ENCODE peak calls at places on chromosomes 12 and 14, in seven cellular contexts. F is CD8-positive, alpha-beta T cell; L is ovary; Y is pancreas; S is astrocyte; R is stomach; T is OCI-LY7. N is an unnamed sample.
A peak's percentile ranks its signal among the peaks of the same experiment; 100 is the strongest.

GRCh38 chr14:92503756-92504491 is 9.7 kb upstream of the RIN3 start:
- DNase-seq in S (peak; percentile 62), F (no peak), L (no peak), R (no peak), T (no peak), Y (no peak), N (peak; percentile 75)

GRCh38 chr12:89665556-89665955 is 43.1 kb downstream of the ATP2B1 start:
- DNase-seq in R (no peak), F (no peak), L (no peak), S (no peak), Y (no peak), T (no peak), N (no peak)

GRCh38 chr12:80872053-80872452 is 65.7 kb downstream of the LIN7A start:
- DNase-seq in T (no peak), R (no peak), F (no peak), L (no peak), Y (no peak), S (no peak), N (no peak)

GRCh38 chr14:106788534-106788933 is 1262.2 kb downstream of the TMEM121 start:
- DNase-seq in S (no peak), L (no peak), R (no peak), T (no peak), F (no peak), Y (no peak), N (no peak)

GRCh38 chr12:47739959-47740358 is 14.7 kb upstream of the ENDOU start:
- DNase-seq in L (no peak), T (peak; percentile 79), Y (no peak), R (no peak), F (no peak), S (no peak), N (peak; percentile 77)

GRCh38 chr12:101855364-101855884 is 22.0 kb upstream of the DRAM1 start:
- DNase-seq in L (no peak), S (peak; percentile 46), R (no peak), T (no peak), Y (no peak), F (no peak), N (no peak)

GRCh38 chr14:24868389-24868788 is 181.6 kb downstream of the STXBP6 start:
- DNase-seq in F (no peak), L (no peak), T (no peak), S (no peak), Y (no peak), R (no peak), N (no peak)

GRCh38 chr14:55814873-55815272 is 234.9 kb downstream of the KTN1 start:
- DNase-seq in T (no peak), L (no peak), R (no peak), Y (no peak), S (peak; percentile 29), F (no peak), N (no peak)

GRCh38 chr12:31004666-31005065 is 69.0 kb upstream of the DDX11 start:
- DNase-seq in S (no peak), T (no peak), Y (peak; percentile 19), R (no peak), L (no peak), F (no peak), N (no peak)

GRCh38 chr14:64636208-64636979 is 67.8 kb upstream of the PLEKHG3 start:
- DNase-seq in S (no peak), R (peak; percentile 77), Y (no peak), T (peak; percentile 69), F (peak; percentile 55), L (peak; percentile 78), N (peak; percentile 89)

GRCh38 chr12:130686511-130686981 is 29.6 kb downstream of the RIMBP2 start:
- DNase-seq in T (no peak), L (no peak), Y (peak; percentile 31), R (no peak), S (no peak), F (no peak), N (no peak)

GRCh38 chr12:32891956-32892355 is 4.6 kb downstream of the PKP2 start:
- DNase-seq in F (no peak), S (peak; percentile 33), Y (no peak), L (no peak), R (no peak), T (no peak), N (peak; percentile 30)

GRCh38 chr12:19969476-19969875 is 398.9 kb upstream of the PDE3A start:
- DNase-seq in Y (no peak), T (no peak), R (no peak), L (no peak), F (no peak), S (no peak), N (no peak)

GRCh38 chr14:91898256-91898843 is 31.0 kb upstream of the TC2N start:
- DNase-seq in F (no peak), S (no peak), L (no peak), Y (no peak), R (no peak), T (no peak), N (no peak)

GRCh38 chr12:121536058-121536928 is 44.5 kb downstream of the KDM2B start:
- DNase-seq in L (peak; percentile 85), R (peak; percentile 78), T (peak; percentile 96), Y (peak; percentile 82), F (peak; percentile 52), S (peak; percentile 76), N (peak; percentile 99)

GRCh38 chr12:93085383-93086287 is 156.5 kb upstream of the EEA1 start:
- DNase-seq in T (no peak), F (no peak), L (no peak), S (no peak), R (no peak), Y (no peak), N (peak; percentile 31)

GRCh38 chr12:93090768-93091172 is 161.7 kb upstream of the EEA1 start:
- DNase-seq in Y (no peak), L (no peak), F (no peak), S (peak; percentile 78), R (no peak), T (no peak), N (peak; percentile 11)

GRCh38 chr12:93086288-93086727 is 157.2 kb upstream of the EEA1 start:
- DNase-seq in L (no peak), F (no peak), S (no peak), Y (no peak), T (no peak), R (no peak), N (no peak)

GRCh38 chr12:93089805-93090569 is 160.9 kb upstream of the EEA1 start:
- DNase-seq in R (no peak), S (peak; percentile 90), L (no peak), F (no peak), Y (no peak), T (no peak), N (no peak)

GRCh38 chr12:93087836-93088610 is 158.9 kb upstream of the EEA1 start:
- DNase-seq in F (no peak), S (no peak), R (no peak), T (no peak), Y (no peak), L (no peak), N (peak; percentile 3)
- H3K27ac ChIP-seq in F (no peak overlapping the region), S (peak overlapping the region; percentile 36), R (no peak overlapping the region), T (no peak overlapping the region), Y (no peak overlapping the region), L (no peak overlapping the region), N (no peak overlapping the region)

GRCh38 chr14:77306406-77307098 is 14.1 kb downstream of the POMT2 start:
- DNase-seq in Y (no peak), T (no peak), R (no peak), F (no peak), S (peak; percentile 37), L (no peak), N (no peak)
- H3K4me1 ChIP-seq in Y (no peaks in the 10 kb centered on the region), T (no peaks in the 10 kb centered on the region), R (peaks cover 12% of the 10 kb centered on the region), F (no peaks in the 10 kb centered on the region), S (peaks cover 59% of the 10 kb centered on the region), L (peaks cover 5% of the 10 kb centered on the region), N (peaks cover 30% of the 10 kb centered on the region)

DNA sequence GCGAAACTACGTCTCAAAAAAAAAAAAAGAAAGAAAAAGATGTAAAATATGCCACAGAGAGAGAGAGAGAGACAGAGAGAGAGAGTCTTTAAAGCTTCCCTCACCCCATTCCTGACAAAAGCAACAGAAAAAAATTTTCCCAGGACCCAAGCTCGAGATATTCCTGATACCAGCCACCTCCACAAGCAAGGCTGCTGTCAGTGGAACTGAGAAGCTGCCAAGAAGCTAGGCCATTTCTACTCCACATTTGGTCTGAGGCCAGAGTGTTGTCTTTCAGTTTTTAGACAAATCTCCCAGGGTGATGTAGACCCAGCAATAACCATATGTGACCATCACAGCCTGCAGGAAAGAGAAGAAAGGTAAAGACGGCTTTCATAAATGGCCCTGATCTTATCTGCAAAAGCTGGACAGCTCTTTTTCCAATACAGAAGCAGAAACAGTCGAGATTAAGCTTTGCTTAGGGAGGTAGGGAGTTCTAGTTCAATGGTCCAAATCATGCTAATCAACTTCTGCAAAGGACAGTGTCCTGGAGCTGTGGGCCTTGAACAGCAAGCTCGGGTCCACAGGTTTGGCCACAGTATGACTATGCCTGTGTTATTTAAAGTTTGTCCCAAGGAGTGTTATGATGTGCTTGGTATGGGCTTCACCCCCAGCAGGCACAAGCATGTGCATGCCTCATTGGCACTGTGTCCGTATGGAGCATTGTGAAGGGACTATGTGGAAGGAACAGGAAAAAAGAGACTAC is 130.2 kb upstream of the NUDT4 start:
- DNase-seq in Y (no peak), T (peak; percentile 7), S (peak; percentile 47), F (no peak), L (no peak), R (no peak), N (no peak)
- H3K27ac ChIP-seq in Y (no peak overlapping the region), T (no peak overlapping the region), S (no peak overlapping the region), F (no peak overlapping the region), L (no peak overlapping the region), R (no peak overlapping the region), N (no peak overlapping the region)

GRCh38 chr12:40769846-40770245 is 77.6 kb downstream of the CNTN1 start:
- DNase-seq in F (no peak), L (no peak), S (no peak), R (no peak), T (no peak), Y (no peak), N (no peak)

GRCh38 chr12:40770781-40771180 is 78.5 kb downstream of the CNTN1 start:
- DNase-seq in F (no peak), L (no peak), S (no peak), Y (no peak), R (no peak), T (no peak), N (no peak)

DNA sequence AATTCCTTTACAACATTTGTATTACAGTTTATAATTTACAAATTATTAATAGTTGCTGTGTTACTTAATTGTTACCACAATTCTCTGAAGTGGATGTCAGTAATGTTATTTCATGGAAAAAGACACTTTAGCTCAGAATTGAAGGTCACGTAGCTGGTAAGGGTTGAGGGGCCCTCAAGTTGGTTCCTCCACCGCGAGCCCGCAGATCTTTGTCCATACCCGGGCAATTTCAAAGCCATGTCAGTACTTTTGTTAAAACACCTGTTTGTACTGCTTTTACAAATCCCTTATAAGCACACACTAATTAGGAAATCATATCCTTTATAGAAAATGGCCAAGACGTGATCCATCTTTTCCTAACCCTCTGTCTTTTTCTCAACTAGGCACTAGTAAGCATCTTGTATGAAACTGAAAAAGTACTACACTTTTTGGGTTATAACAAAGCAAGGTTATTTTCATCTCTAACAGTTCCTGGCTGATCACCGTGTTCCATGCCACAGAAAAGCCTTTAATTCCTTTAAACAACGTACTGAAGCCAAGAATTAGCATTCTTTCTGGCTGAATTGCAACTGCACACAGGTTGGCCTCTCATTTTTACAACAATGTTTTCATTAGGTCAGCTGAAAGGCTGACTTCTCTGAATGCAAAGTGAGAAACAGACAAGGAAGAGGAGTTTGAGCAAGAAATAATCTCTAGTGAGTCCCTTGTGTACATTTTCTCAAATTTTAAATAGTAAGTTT is 76.1 kb downstream of the CNTN1 start:
- DNase-seq in R (no peak), Y (no peak), F (no peak), T (no peak), L (no peak), S (no peak), N (no peak)
- H3K4me1 ChIP-seq in R (no peaks in the 10 kb centered on the region), Y (no peaks in the 10 kb centered on the region), F (no peaks in the 10 kb centered on the region), T (no peaks in the 10 kb centered on the region), L (peaks cover 3% of the 10 kb centered on the region), S (no peaks in the 10 kb centered on the region), N (no peaks in the 10 kb centered on the region)